ENCODE peak calls at places on chromosomes 4 and X, in five cellular contexts. W is fibroblast of the aortic adventitia, J is MM.1S, S is astrocyte of the spinal cord, Z is Panc1. Y is an unnamed sample.

GRCh38 chr4:105474110-105474518 is 252 bp upstream of the PPA2 start:
- DNase-seq in Z (no peak), J (no peak), S (peak), W (peak), Y (peak)

GRCh38 chr4:98518555-98519267 is 139.7 kb downstream of the TSPAN5 start:
- DNase-seq in J (no peak), W (no peak), S (no peak), Z (no peak), Y (no peak)

GRCh38 chr4:102675142-102675541 is 85.6 kb downstream of the MANBA start:
- DNase-seq in J (no peak), S (peak), W (peak), Z (no peak), Y (peak)

GRCh38 chr4:161148051-161148450 is 1015.7 kb downstream of the FSTL5 start:
- DNase-seq in J (no peak), S (no peak), W (no peak), Z (no peak), Y (no peak)

GRCh38 chr4:53346920-53347852 is 18.7 kb downstream of the SCFD2 start:
- DNase-seq in J (no peak), Z (no peak), S (peak), W (peak), Y (peak)

GRCh38 chrX:92270936-92271655 is 491.9 kb downstream of the PCDH11X start:
- DNase-seq in Z (no peak), W (no peak), J (no peak), S (no peak), Y (no peak)

GRCh38 chr4:11263208-11263607 is 165.5 kb downstream of the HS3ST1 start:
- DNase-seq in Z (no peak), J (no peak), W (no peak), S (no peak), Y (no peak)

GRCh38 chr4:146022541-146022940 is 83.9 kb upstream of the ZNF827 start:
- DNase-seq in Z (no peak), W (no peak), S (no peak), J (no peak), Y (no peak)

GRCh38 chr4:61447918-61448317 is 247.8 kb downstream of the ADGRL3 start:
- DNase-seq in J (no peak), Z (no peak), W (no peak), S (no peak), Y (no peak)

GRCh38 chr4:83993774-83994173 is 457.9 kb downstream of the GPAT3 start:
- DNase-seq in W (no peak), J (no peak), S (no peak), Z (no peak), Y (no peak)

GRCh38 chrX:140503230-140503585 is 1.7 kb downstream of the SOX3 start:
- DNase-seq in J (no peak), Z (no peak), S (peak), W (no peak), Y (no peak)

GRCh38 chr4:168631241-168632151 is 134.6 kb downstream of the PALLD start:
- DNase-seq in J (no peak), Z (no peak), S (peak), W (peak), Y (peak)

GRCh38 chr4:112448211-112448745 is 67.7 kb downstream of the NEUROG2 start:
- DNase-seq in S (no peak), J (no peak), W (peak), Z (no peak), Y (no peak)

GRCh38 chr4:71553605-71554004 is 214.8 kb downstream of the SLC4A4 start:
- DNase-seq in Z (no peak), W (peak), J (no peak), S (peak), Y (peak)

GRCh38 chr4:101724093-101724492 is 66.4 kb upstream of the BANK1 start:
- DNase-seq in S (no peak), W (no peak), Z (no peak), J (peak), Y (no peak)

GRCh38 chrX:153727108-153727931 is 2.7 kb downstream of the ABCD1 start:
- DNase-seq in Z (no peak), W (peak), J (no peak), S (peak), Y (peak)

GRCh38 chr4:106583567-106583966 is 215.0 kb upstream of the GIMD1 start:
- DNase-seq in J (no peak), W (peak), Z (no peak), S (peak), Y (peak)

GRCh38 chr4:22625301-22625700 is 67.4 kb upstream of the GBA3 start:
- DNase-seq in S (no peak), Z (no peak), W (no peak), J (no peak), Y (no peak)

DNA sequence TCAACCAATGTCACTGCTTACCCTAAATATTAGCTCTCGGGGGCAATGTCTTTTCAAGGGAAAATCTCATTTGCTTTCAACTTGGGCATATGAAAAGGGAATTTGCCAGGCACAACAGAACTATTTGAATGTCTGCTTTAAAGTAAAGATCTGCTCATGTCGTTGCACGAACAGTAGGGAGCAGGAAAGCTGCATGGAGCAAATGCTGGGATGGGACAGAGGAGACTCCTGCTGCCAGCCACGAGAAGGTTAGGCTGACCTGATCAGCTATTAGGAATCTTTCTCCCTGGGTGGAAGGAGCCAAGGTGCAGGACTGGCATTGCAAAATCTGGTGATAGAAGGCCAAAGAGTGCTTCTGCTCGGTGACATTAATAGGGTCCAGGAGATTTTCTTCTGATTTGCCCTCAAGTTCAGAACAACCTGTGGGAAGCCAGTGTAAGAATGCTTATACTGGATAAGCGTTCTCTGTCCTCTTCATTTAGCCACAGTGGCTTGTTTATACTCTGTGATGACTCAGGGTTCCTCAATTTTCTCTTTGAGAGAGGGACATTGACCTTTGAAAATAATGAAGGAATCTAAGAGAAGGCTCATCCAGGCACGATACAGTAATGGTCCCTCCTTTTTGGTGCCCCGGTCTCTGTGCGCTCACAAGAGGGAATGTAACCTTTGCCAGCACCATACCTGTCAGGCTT is 22.9 kb downstream of the FHL1 start:
- DNase-seq in J (no peak), W (peak), S (peak), Z (no peak), Y (peak)
- H3K4me3 ChIP-seq in J (no peak), W (no peak), S (no peak), Z (no peak), Y (peak)

GRCh38 chrX:81489987-81490386 is 288.1 kb downstream of the SH3BGRL start:
- DNase-seq in Z (no peak), S (no peak), J (no peak), W (peak), Y (no peak)
- TF ChIP-seq CTCF in Z (peak), S (no peak), J (no peak), W (no peak), Y (no peak)

GRCh38 chrX:118528089-118528753 is 32.6 kb downstream of the DOCK11 start:
- DNase-seq in Z (no peak), W (no peak), J (peak), S (no peak), Y (no peak)
- H3K4me3 ChIP-seq in Z (no peak), W (no peak), J (peak), S (no peak), Y (no peak)

DNA sequence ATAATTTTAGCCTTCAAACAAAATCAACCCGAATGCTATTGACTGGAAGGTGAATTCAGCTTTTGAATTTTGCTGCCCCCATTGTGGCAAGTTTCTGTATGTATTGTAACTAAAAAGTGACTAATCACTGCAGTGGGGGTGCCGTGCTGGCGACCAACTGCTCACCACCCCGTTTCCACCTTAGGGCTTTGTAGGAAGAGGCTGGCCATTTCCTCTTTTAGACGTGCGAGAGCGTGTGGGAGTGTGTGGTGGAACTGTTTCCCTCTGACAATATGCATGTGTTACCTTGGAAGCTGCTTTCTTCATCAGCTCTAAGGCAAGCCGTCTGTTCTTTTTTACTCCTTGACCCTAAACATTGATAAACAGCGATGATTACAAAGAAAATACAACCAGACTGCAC is 78.8 kb downstream of the SEL1L3 start:
- DNase-seq in W (no peak), Z (no peak), J (no peak), S (no peak), Y (no peak)
- TF ChIP-seq CTCF in W (no peak), Z (no peak), J (no peak), S (no peak), Y (no peak)

Y was measured in AG10803.